ENCODE peak calls at places on chromosome 14, in eight cellular contexts. U is cardiac muscle cell; L is LoVo; F is iPS-NIHi11; T is suprapubic skin; Y is hypothalamus; D is stimulated activated CD8-positive, alpha-beta memory T cell treated with anti-CD3 and anti-CD28 coated beads, Interleukin-7, amount 100 ng/mL, for 48 hours; C is ovary. G is an unnamed sample.

GRCh38 chr14:69046468-69046867 is 67.4 kb upstream of the ACTN1 start:
- DNase-seq in U (no peak), L (no peak), F (no peak), T (no peak), Y (no peak), D (no peak), C (peak), G (no peak)

GRCh38 chr14:51818748-51819386 is 41.5 kb upstream of the GNG2 start:
- DNase-seq in U (no peak), L (no peak), F (no peak), T (no peak), Y (no peak), D (no peak), C (no peak), G (no peak)

GRCh38 chr14:92254786-92255185 is 68.2 kb upstream of the SLC24A4 start:
- DNase-seq in U (peak), L (no peak), F (peak), T (no peak), Y (peak), D (no peak), C (peak), G (peak)

GRCh38 chr14:69231486-69231885 is 28.5 kb upstream of the GALNT16 start:
- DNase-seq in U (peak), L (no peak), F (no peak), T (no peak), Y (no peak), D (no peak), C (no peak), G (no peak)

GRCh38 chr14:100972134-100972905 is 68.8 kb upstream of the RTL1 start:
- DNase-seq in U (no peak), L (no peak), F (no peak), T (no peak), Y (no peak), D (no peak), C (no peak), G (no peak)

GRCh38 chr14:24243336-24243836 is 963 bp upstream of the TINF2 start:
- DNase-seq in U (no peak), L (peak), F (no peak), T (no peak), Y (no peak), D (no peak), C (peak), G (no peak)

GRCh38 chr14:69673099-69673498 is 61.7 kb downstream of the SUSD6 start:
- DNase-seq in U (no peak), L (no peak), F (no peak), T (no peak), Y (no peak), D (no peak), C (no peak), G (no peak)

GRCh38 chr14:76056128-76056527 is 70.6 kb downstream of the IFT43 start:
- DNase-seq in U (no peak), L (no peak), F (peak), T (no peak), Y (no peak), D (no peak), C (no peak), G (no peak)

GRCh38 chr14:73462815-73463214 is 4.5 kb upstream of the NUMB start:
- DNase-seq in U (no peak), L (no peak), F (no peak), T (no peak), Y (no peak), D (no peak), C (no peak), G (no peak)

GRCh38 chr14:90757452-90757851 is 58.8 kb downstream of the TTC7B start:
- DNase-seq in U (no peak), L (no peak), F (no peak), T (no peak), Y (peak), D (no peak), C (no peak), G (peak)

GRCh38 chr14:54200726-54201125 is 196.1 kb upstream of the CDKN3 start:
- DNase-seq in U (no peak), L (no peak), F (no peak), T (no peak), Y (no peak), D (no peak), C (no peak), G (no peak)

GRCh38 chr14:34700622-34701130 is 13.7 kb downstream of the CFL2 start:
- DNase-seq in U (no peak), L (no peak), F (no peak), T (no peak), Y (no peak), D (no peak), C (no peak), G (no peak)

GRCh38 chr14:56482306-56482705 is 97.3 kb upstream of the TMEM260 start:
- DNase-seq in U (peak), L (no peak), F (peak), T (no peak), Y (no peak), D (no peak), C (no peak), G (no peak)

GRCh38 chr14:54189358-54190354 is 207.2 kb upstream of the CDKN3 start:
- DNase-seq in U (no peak), L (peak), F (no peak), T (no peak), Y (no peak), D (no peak), C (no peak), G (no peak)

GRCh38 chr14:93717968-93718320 is 70.3 kb downstream of the PRIMA1 start:
- DNase-seq in U (no peak), L (no peak), F (no peak), T (no peak), Y (no peak), D (no peak), C (no peak), G (no peak)

GRCh38 chr14:38469156-38469555 is 213.3 kb upstream of the CLEC14A start:
- DNase-seq in U (no peak), L (no peak), F (no peak), T (no peak), Y (no peak), D (no peak), C (no peak), G (no peak)

GRCh38 chr14:95041477-95042020 is 115.8 kb downstream of the DICER1 start:
- DNase-seq in U (no peak), L (no peak), F (no peak), T (no peak), Y (no peak), D (no peak), C (no peak), G (no peak)

G was measured in occipital lobe.